ENCODE peak calls at places on chromosome 5, in eight cellular contexts. B is SIG-M5; E is HT1080; L is Calu3; K is GM12891; U is AG04450; A is stimulated activated effector memory CD8-positive, alpha-beta T cell treated with anti-CD3 and anti-CD28 coated beads, Interleukin-12 subunit alpha, Interleukin-12 subunit beta, amount 100 ng/mL, for 72 hours; S is left colon. O is an unnamed sample.

GRCh38 chr5:81283976-81284375 is 17.4 kb upstream of the ZCCHC9 start:
- DNase-seq in B (no peak), E (no peak), L (no peak), K (no peak), U (no peak), A (no peak), S (no peak), O (no peak)

GRCh38 chr5:74314906-74315305 is 325.6 kb downstream of the ENC1 start:
- DNase-seq in B (no peak), E (no peak), L (peak; percentile 40), K (no peak), U (no peak), A (no peak), S (no peak), O (no peak)

GRCh38 chr5:7422719-7423118 is 26.8 kb downstream of the ADCY2 start:
- DNase-seq in B (no peak), E (no peak), L (no peak), K (no peak), U (no peak), A (no peak), S (no peak), O (no peak)

GRCh38 chr5:111472579-111472978 is 39.8 kb downstream of the STARD4 start:
- DNase-seq in B (peak; percentile 19), E (no peak), L (no peak), K (no peak), U (no peak), A (no peak), S (no peak), O (no peak)

GRCh38 chr5:167770461-167770860 is 521.0 kb upstream of the WWC1 start:
- DNase-seq in B (no peak), E (peak; percentile 35), L (no peak), K (no peak), U (peak; percentile 23), A (no peak), S (no peak), O (no peak)

GRCh38 chr5:54758038-54758437 is 227.4 kb downstream of the ESM1 start:
- DNase-seq in B (no peak), E (no peak), L (no peak), K (no peak), U (peak; percentile 84), A (no peak), S (no peak), O (no peak)

GRCh38 chr5:142597546-142598337 is 88.1 kb downstream of the FGF1 start:
- DNase-seq in B (no peak), E (peak; percentile 95), L (peak; percentile 60), K (no peak), U (peak; percentile 49), A (peak; percentile 3), S (no peak), O (peak; percentile 95)

GRCh38 chr5:56893251-56893951 is 16.0 kb upstream of the SETD9 start:
- DNase-seq in B (no peak), E (no peak), L (no peak), K (no peak), U (no peak), A (no peak), S (no peak), O (no peak)

GRCh38 chr5:123138774-123139173 is 49.7 kb downstream of the PRDM6 start:
- DNase-seq in B (no peak), E (no peak), L (no peak), K (no peak), U (no peak), A (no peak), S (no peak), O (no peak)

GRCh38 chr5:9523090-9523813 is 22.6 kb downstream of the SEMA5A start:
- DNase-seq in B (no peak), E (peak; percentile 63), L (no peak), K (no peak), U (no peak), A (no peak), S (no peak), O (no peak)

GRCh38 chr5:16936150-16937022 is at the start of gene MYO10:
- DNase-seq in B (no peak), E (peak; percentile 78), L (peak; percentile 80), K (peak; percentile 35), U (peak; percentile 44), A (no peak), S (peak; percentile 86), O (no peak)

GRCh38 chr5:136446565-136446964 is 81.2 kb upstream of the TRPC7 start:
- DNase-seq in B (no peak), E (peak; percentile 17), L (no peak), K (no peak), U (no peak), A (no peak), S (no peak), O (no peak)

GRCh38 chr5:14937277-14937676 is 65.7 kb upstream of the ANKH start:
- DNase-seq in B (no peak), E (peak; percentile 51), L (no peak), K (no peak), U (no peak), A (no peak), S (peak; percentile 11), O (no peak)

GRCh38 chr5:157761690-157762611 is 18.4 kb downstream of the LSM11 start:
- DNase-seq in B (no peak), E (peak; percentile 70), L (peak; percentile 62), K (peak; percentile 42), U (no peak), A (no peak), S (no peak), O (peak; percentile 35)

GRCh38 chr5:100900142-100900795 is 2.8 kb downstream of the ST8SIA4 start:
- DNase-seq in B (peak; percentile 43), E (no peak), L (no peak), K (no peak), U (no peak), A (peak; percentile 61), S (peak; percentile 48), O (no peak)

GRCh38 chr5:171102877-171103610 is 206.0 kb upstream of the TLX3 start:
- DNase-seq in B (no peak), E (no peak), L (no peak), K (no peak), U (no peak), A (no peak), S (no peak), O (no peak)

GRCh38 chr5:127849436-127849835 is 146.2 kb downstream of the CCDC192 start:
- DNase-seq in B (no peak), E (no peak), L (no peak), K (no peak), U (no peak), A (no peak), S (no peak), O (no peak)

GRCh38 chr5:44626846-44627245 is 181.9 kb upstream of the MRPS30 start:
- DNase-seq in B (no peak), E (no peak), L (no peak), K (no peak), U (no peak), A (no peak), S (no peak), O (no peak)

GRCh38 chr5:93503598-93504067 is 77.4 kb downstream of the NR2F1-AS1 start:
- DNase-seq in B (no peak), E (peak; percentile 88), L (no peak), K (no peak), U (peak; percentile 77), A (no peak), S (no peak), O (no peak)